ENCODE peak calls at places on chromosomes 5 and 9, in four cellular contexts. G, H, F and X are unnamed samples.
A peak's percentile ranks its signal among the peaks of the same experiment; 100 is the strongest.

GRCh38 chr5:122870219-122870856 is 24.9 kb downstream of the SNX24 start:
- DNase-seq in G (peak; percentile 48), H (peak; percentile 40), F (no peak), X (no peak)

GRCh38 chr9:959914-960313 is 16.5 kb upstream of the DMRT3 start:
- DNase-seq in G (no peak), H (no peak), F (no peak), X (no peak)

GRCh38 chr9:13139641-13140171 is 139.8 kb downstream of the MPDZ start:
- DNase-seq in G (peak; percentile 91), H (peak; percentile 61), F (no peak), X (no peak)

GRCh38 chr9:133534346-133535284 is at the start of gene ADAMTSL2:
- DNase-seq in G (peak; percentile 64), H (no peak), F (peak; percentile 5), X (peak; percentile 47)

GRCh38 chr5:78611161-78611605 is 37.4 kb downstream of the LHFPL2 start:
- DNase-seq in G (no peak), H (no peak), F (no peak), X (no peak)

GRCh38 chr9:69768716-69769115 is 8.9 kb upstream of the PTAR1 start:
- DNase-seq in G (peak; percentile 86), H (no peak), F (no peak), X (no peak)

GRCh38 chr9:127981559-127982121 is 851 bp upstream of the EEIG1 start:
- DNase-seq in G (no peak), H (no peak), F (no peak), X (no peak)

GRCh38 chr9:120878188-120879130 is 1.5 kb upstream of the PHF19 start:
- DNase-seq in G (no peak), H (no peak), F (peak; percentile 40), X (no peak)

GRCh38 chr9:105712773-105713172 is 18.4 kb downstream of the TMEM38B start:
- DNase-seq in G (no peak), H (no peak), F (no peak), X (no peak)

GRCh38 chr5:33166522-33166921 is 274.2 kb upstream of the TARS1 start:
- DNase-seq in G (no peak), H (no peak), F (peak; percentile 7), X (no peak)

GRCh38 chr9:71001780-71002386 is 119.5 kb downstream of the TRPM3 start:
- DNase-seq in G (peak; percentile 65), H (no peak), F (peak; percentile 48), X (no peak)

GRCh38 chr5:1167361-1167727 is 34.1 kb upstream of the SLC6A19 start:
- DNase-seq in G (no peak), H (no peak), F (peak; percentile 5), X (no peak)

GRCh38 chr5:178113841-178114324 is 551 bp downstream of the N4BP3 start:
- DNase-seq in G (no peak), H (no peak), F (peak; percentile 50), X (peak; percentile 58)

GRCh38 chr5:125370486-125370885 is 624.0 kb upstream of the ZNF608 start:
- DNase-seq in G (no peak), H (no peak), F (no peak), X (no peak)

GRCh38 chr5:103624748-103625147 is 62.2 kb upstream of the NUDT12 start:
- DNase-seq in G (peak; percentile 50), H (no peak), F (no peak), X (no peak)

GRCh38 chr9:128203024-128203841 is at the start of gene DNM1:
- DNase-seq in G (peak; percentile 40), H (no peak), F (peak; percentile 66), X (peak; percentile 76)

GRCh38 chr9:125541840-125542243 is 165.2 kb downstream of the MAPKAP1 start:
- DNase-seq in G (no peak), H (no peak), F (no peak), X (no peak)

GRCh38 chr5:67530609-67531255 is 334.1 kb upstream of the CD180 start:
- DNase-seq in G (no peak), H (no peak), F (no peak), X (no peak)

GRCh38 chr9:105127863-105128220 is 116.6 kb upstream of the SLC44A1 start:
- DNase-seq in G (peak; percentile 89), H (no peak), F (peak; percentile 88), X (peak; percentile 23)

GRCh38 chr9:114653556-114654159 is 3.9 kb downstream of the TEX53 start:
- DNase-seq in G (peak; percentile 87), H (peak; percentile 44), F (peak; percentile 82), X (no peak)

GRCh38 chr9:87883274-87883673 is 597 bp downstream of the SPATA31E1 start:
- DNase-seq in G (no peak), H (no peak), F (no peak), X (no peak)

GRCh38 chr5:151180291-151180690 is 22.7 kb upstream of the ANXA6 start:
- DNase-seq in G (no peak), H (no peak), F (no peak), X (no peak)

GRCh38 chr9:132023409-132024180 is 56.1 kb downstream of the MED27 start:
- DNase-seq in G (no peak), H (no peak), F (no peak), X (no peak)

GRCh38 chr5:2410451-2410850 is 341.0 kb downstream of the IRX2 start:
- DNase-seq in G (no peak), H (no peak), F (no peak), X (no peak)

GRCh38 chr5:24065786-24066185 is 558.4 kb downstream of the PRDM9 start:
- DNase-seq in G (no peak), H (no peak), F (no peak), X (no peak)

GRCh38 chr5:178058321-178059012 is 54.9 kb upstream of the N4BP3 start:
- DNase-seq in G (no peak), H (no peak), F (no peak), X (no peak)

GRCh38 chr5:134438268-134438622 is 26.6 kb upstream of the CDKN2AIPNL start:
- DNase-seq in G (peak; percentile 97), H (no peak), F (no peak), X (no peak)

GRCh38 chr5:142106061-142106460 is 2.5 kb upstream of the NDFIP1 start:
- DNase-seq in G (peak; percentile 54), H (no peak), F (no peak), X (no peak)

GRCh38 chr9:135887585-135888050 is 19.7 kb downstream of the CAMSAP1 start:
- DNase-seq in G (no peak), H (no peak), F (peak; percentile 24), X (peak; percentile 47)

GRCh38 chr5:25090818-25091217 is 446.0 kb upstream of the CDH10 start:
- DNase-seq in G (no peak), H (no peak), F (no peak), X (no peak)

GRCh38 chr9:114538241-114538640 is 33.0 kb upstream of the WHRN start:
- DNase-seq in G (no peak), H (no peak), F (peak; percentile 57), X (no peak)

GRCh38 chr5:14712131-14712530 is 47.6 kb downstream of the OTULIN start:
- DNase-seq in G (no peak), H (no peak), F (no peak), X (no peak)

GRCh38 chr5:143405063-143405746 is 1.7 kb upstream of the NR3C1 start:
- DNase-seq in G (peak; percentile 85), H (no peak), F (peak; percentile 97), X (peak; percentile 93)

DNA sequence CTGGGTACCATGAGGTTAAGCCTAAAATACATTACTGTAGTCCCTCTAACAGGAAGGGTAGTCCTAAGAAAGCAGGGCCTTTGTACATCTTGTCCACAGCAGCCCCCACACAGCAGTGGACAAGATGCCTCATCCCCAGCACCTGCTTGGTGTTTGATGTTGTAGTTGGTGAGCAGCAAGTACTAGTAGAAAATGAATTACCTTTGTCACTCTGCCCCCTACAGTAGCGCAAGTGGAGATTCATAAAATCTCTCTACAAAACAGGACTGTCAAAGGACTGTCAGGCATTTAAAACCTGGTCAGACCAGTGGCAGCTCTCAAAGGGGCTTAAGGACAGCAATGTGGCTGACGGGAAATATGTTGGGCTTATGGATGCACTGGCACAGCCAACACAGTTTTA is 122.5 kb downstream of the TMEM174 start:
- DNase-seq in G (no peak), H (no peak), F (peak; percentile 9), X (no peak)
- TF ChIP-seq CTCF in G (no peak), H (no peak), F (no peak), X (peak; percentile 14)

DNA sequence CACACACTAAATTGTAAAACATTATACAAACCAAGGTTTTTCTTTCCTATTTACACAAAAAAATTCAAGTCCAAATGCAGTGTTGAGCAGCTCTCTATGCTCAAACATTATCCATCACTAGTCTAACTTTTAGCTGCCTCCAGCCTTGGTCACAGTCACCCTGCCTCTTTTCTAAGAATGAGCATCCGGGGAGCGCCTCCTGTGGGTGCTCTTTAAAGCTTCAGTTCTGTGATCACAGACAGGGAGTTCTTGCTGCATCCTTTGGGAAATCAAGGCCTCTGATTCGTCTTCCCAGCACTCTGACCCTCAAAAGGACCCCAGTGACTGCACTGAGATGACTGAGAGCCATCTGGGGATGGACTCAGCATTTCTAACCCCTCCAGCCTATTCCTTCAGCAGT is 289.6 kb downstream of the SEC61B start:
- DNase-seq in G (peak; percentile 7), H (no peak), F (no peak), X (no peak)
- TF ChIP-seq CTCF in G (peak; percentile 18), H (peak; percentile 4), F (no peak), X (peak; percentile 17)

GRCh38 chr5:6812091-6812490 is 98.9 kb downstream of the TENT4A start:
- DNase-seq in G (no peak), H (no peak), F (no peak), X (no peak)
- TF ChIP-seq CTCF in G (no peak), H (no peak), F (no peak), X (no peak)

GRCh38 chr9:117783828-117784227 is 79.6 kb downstream of the TLR4 start:
- DNase-seq in G (no peak), H (no peak), F (peak; percentile 72), X (peak; percentile 24)
- TF ChIP-seq CTCF in G (no peak), H (no peak), F (no peak), X (no peak)

DNA sequence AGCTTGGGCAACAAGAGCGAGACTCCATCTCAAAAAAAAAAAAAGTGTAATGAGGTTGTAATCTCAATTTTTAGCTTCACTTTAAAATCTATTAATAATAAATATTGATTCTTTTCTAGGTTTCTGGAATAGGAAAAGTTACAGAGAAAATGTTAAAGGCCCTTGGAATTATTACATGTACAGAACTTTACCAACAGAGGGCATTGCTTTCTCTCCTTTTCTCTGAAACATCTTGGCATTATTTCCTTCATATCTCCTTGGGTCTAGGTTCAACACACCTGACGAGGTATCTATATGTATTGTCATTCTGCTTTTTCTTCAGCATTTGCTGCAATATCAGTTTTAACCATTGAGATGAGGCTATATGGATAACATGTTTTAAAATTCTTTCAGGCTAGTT is 26.6 kb upstream of the ANKDD1B start:
- DNase-seq in G (peak; percentile 15), H (no peak), F (no peak), X (no peak)
- TF ChIP-seq CTCF in G (peak; percentile 33), H (no peak), F (no peak), X (peak; percentile 20)

DNA sequence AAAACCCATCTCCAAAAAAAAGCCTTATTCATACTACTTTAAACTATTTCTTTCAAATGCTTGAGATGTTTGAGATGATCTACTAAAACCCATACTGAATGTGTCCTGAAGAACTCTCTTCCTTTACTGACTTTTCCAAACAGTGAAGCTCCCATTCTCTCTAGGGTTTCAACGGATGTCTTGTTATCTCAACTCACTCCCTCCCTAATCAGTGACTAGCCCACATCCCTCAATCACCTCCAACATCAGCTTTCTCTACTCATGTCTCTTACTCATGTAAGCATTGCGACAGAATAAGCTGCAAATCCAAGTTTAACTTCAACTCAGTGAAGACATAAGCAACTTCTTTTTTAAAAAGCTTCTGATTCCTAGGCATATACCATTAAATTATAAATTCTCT is 42.1 kb downstream of the WDR41 start:
- DNase-seq in G (peak; percentile 43), H (no peak), F (no peak), X (no peak)
- TF ChIP-seq CTCF in G (no peak), H (no peak), F (no peak), X (no peak)